ENCODE peak calls at places on chromosome 11, in eight cellular contexts. N is neural progenitor cell, W is lung, L is fibroblast of lung, F is stomach, Y is cardiac muscle cell, Z is adrenal gland, B is foreskin keratinocyte. U is an unnamed sample.

GRCh38 chr11:36577373-36577772 is 9.6 kb downstream of the RAG1 start:
- DNase-seq in Y (no peak), Z (no peak), N (no peak), L (no peak), B (no peak), F (no peak), W (no peak), U (no peak)

GRCh38 chr11:102155676-102156075 is 45.4 kb downstream of the YAP1 start:
- DNase-seq in L (peak; percentile 68), Z (no peak), F (no peak), Y (no peak), B (no peak), W (no peak), N (no peak), U (no peak)

GRCh38 chr11:32068134-32068533 is 22.7 kb upstream of the RCN1 start:
- DNase-seq in Z (no peak), F (no peak), L (no peak), N (no peak), W (no peak), B (no peak), Y (no peak), U (no peak)

GRCh38 chr11:59183768-59184167 is 11.8 kb downstream of the DTX4 start:
- DNase-seq in F (no peak), N (no peak), Z (no peak), Y (no peak), L (peak; percentile 69), W (no peak), B (no peak), U (no peak)

GRCh38 chr11:115599125-115599524 is 94.9 kb upstream of the CADM1 start:
- DNase-seq in L (no peak), Y (no peak), F (no peak), N (no peak), W (no peak), Z (no peak), B (no peak), U (no peak)

GRCh38 chr11:102751673-102752072 is 26.9 kb upstream of the MMP8 start:
- DNase-seq in Y (no peak), N (no peak), L (no peak), W (no peak), Z (no peak), B (no peak), F (no peak), U (no peak)

GRCh38 chr11:85088286-85088685 is 538.9 kb downstream of the DLG2 start:
- DNase-seq in B (peak; percentile 43), W (no peak), F (no peak), Z (no peak), L (peak; percentile 15), Y (no peak), N (no peak), U (no peak)

GRCh38 chr11:24575392-24575791 is 78.5 kb downstream of the LUZP2 start:
- DNase-seq in B (peak; percentile 76), L (peak; percentile 43), N (no peak), F (no peak), W (no peak), Z (no peak), Y (no peak), U (no peak)

GRCh38 chr11:19719960-19720359 is 7.3 kb downstream of the NAV2 start:
- DNase-seq in Z (no peak), W (no peak), L (no peak), F (no peak), Y (no peak), B (no peak), N (no peak), U (no peak)

GRCh38 chr11:16794047-16794818 is 55.8 kb downstream of the C11orf58 start:
- DNase-seq in W (no peak), L (no peak), N (peak; percentile 31), F (no peak), Y (no peak), Z (no peak), B (no peak), U (no peak)

GRCh38 chr11:111347723-111348115 is 31.4 kb downstream of the POU2AF1 start:
- DNase-seq in N (no peak), Z (no peak), B (no peak), Y (no peak), F (no peak), L (no peak), W (no peak), U (no peak)

GRCh38 chr11:117022526-117022925 is 75.7 kb downstream of the SIK3 start:
- DNase-seq in W (no peak), L (no peak), N (no peak), Z (no peak), B (no peak), F (no peak), Y (no peak), U (no peak)

GRCh38 chr11:11403763-11404725 is 51.0 kb upstream of the CSNK2A3 start:
- DNase-seq in F (no peak), B (peak; percentile 33), L (peak; percentile 48), N (peak; percentile 38), W (peak; percentile 60), Z (no peak), Y (no peak), U (no peak)

GRCh38 chr11:10885703-10886363 is 28.0 kb upstream of the ZBED5 start:
- DNase-seq in B (no peak), Y (peak; percentile 52), N (no peak), F (no peak), Z (no peak), W (no peak), L (peak; percentile 91), U (no peak)

GRCh38 chr11:134044514-134045284 is 24.2 kb upstream of the JAM3 start:
- DNase-seq in N (no peak), Y (no peak), B (no peak), L (no peak), F (no peak), Z (no peak), W (no peak), U (no peak)

GRCh38 chr11:90218606-90219005 is 4.2 kb downstream of the CHORDC1 start:
- DNase-seq in B (no peak), Y (peak; percentile 50), F (no peak), L (no peak), N (peak; percentile 55), Z (no peak), W (no peak), U (no peak)

GRCh38 chr11:17673951-17674350 is 45.4 kb upstream of the MYOD1 start:
- DNase-seq in B (peak; percentile 18), N (no peak), L (no peak), Z (no peak), F (no peak), Y (no peak), W (no peak), U (no peak)

GRCh38 chr11:83235825-83236224 is 42.3 kb downstream of the ANKRD42 start:
- DNase-seq in N (no peak), W (no peak), Y (peak; percentile 53), Z (no peak), B (no peak), L (no peak), F (no peak), U (no peak)

GRCh38 chr11:62602141-62603071 is 741 bp upstream of the MTA2 start:
- DNase-seq in W (peak; percentile 77), B (peak; percentile 20), N (peak; percentile 79), F (peak; percentile 65), Z (peak; percentile 84), Y (peak; percentile 72), L (peak; percentile 70), U (no peak)

GRCh38 chr11:94731921-94732601 is 36.1 kb upstream of the AMOTL1 start:
- DNase-seq in B (peak; percentile 93), N (no peak), Z (peak; percentile 64), Y (no peak), W (no peak), L (peak; percentile 49), F (no peak), U (no peak)

GRCh38 chr11:46913484-46913883 is 4.9 kb downstream of the LRP4 start:
- DNase-seq in W (no peak), N (peak; percentile 41), B (no peak), L (no peak), F (no peak), Z (no peak), Y (peak; percentile 51), U (no peak)
- H3K27ac ChIP-seq in W (peak overlapping the region; percentile 31), N (peak overlapping the region; percentile 9), B (no peak overlapping the region), L (no peak overlapping the region), F (no peak overlapping the region), Z (no peak overlapping the region), Y (peak overlapping the region; percentile 82), U (no peak overlapping the region)

GRCh38 chr11:72807021-72807693 is 7.1 kb upstream of the ATG16L2 start:
- DNase-seq in F (no peak), B (no peak), Y (no peak), Z (no peak), N (peak; percentile 0), L (peak; percentile 60), W (no peak), U (no peak)
- H3K27ac ChIP-seq in F (peak overlapping the region; percentile 79), B (no peak overlapping the region), Y (peak overlapping the region; percentile 43), Z (no peak overlapping the region), N (no peak overlapping the region), L (no peak overlapping the region), W (no peak overlapping the region), U (no peak overlapping the region)

GRCh38 chr11:65338680-65339079 is 5.0 kb downstream of the DPF2 start:
- DNase-seq in F (no peak), Z (no peak), L (no peak), W (no peak), Y (no peak), N (no peak), B (no peak), U (no peak)

GRCh38 chr11:65329944-65330403 is 3.7 kb upstream of the DPF2 start:
- DNase-seq in L (peak; percentile 95), F (peak; percentile 95), B (peak; percentile 71), N (peak; percentile 97), Z (peak; percentile 83), Y (peak; percentile 99), W (peak; percentile 89), U (peak; percentile 78)

GRCh38 chr11:65330544-65330943 is 3.1 kb upstream of the DPF2 start:
- DNase-seq in B (no peak), W (no peak), F (no peak), Y (no peak), Z (no peak), N (no peak), L (no peak), U (no peak)

GRCh38 chr11:65329503-65329902 is 4.1 kb upstream of the DPF2 start:
- DNase-seq in W (no peak), L (no peak), Z (no peak), N (no peak), Y (no peak), B (no peak), F (no peak), U (no peak)

DNA sequence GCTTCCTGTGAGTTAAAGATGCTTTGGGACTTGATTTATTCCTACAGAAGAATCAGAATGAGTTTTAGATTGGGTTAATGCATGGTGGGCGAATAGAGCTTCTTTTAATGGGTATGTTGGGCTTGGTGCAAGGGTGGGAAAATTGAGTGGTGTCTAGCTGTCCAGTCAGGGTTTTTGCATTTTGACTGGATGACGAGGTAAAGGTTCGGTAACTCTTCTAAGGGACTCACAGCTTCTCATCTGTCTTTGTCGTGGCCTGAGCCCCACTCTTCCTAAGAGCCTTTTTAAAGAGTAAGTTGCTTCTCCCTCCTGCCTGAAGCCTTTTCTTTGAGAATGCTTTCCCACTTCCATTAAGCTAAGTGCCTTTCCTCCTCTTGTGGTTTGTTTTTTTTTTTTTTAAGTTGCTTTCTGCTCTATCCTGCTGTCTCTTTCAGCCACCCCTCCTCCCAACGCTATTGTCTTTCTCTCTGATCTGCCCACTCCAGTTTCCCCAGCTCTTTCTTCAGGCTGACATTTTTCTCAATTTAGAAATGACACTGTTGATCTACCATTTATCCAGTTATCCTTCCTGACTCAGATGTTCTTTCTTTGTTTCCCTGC is 1.1 kb downstream of the DPF2 start:
- DNase-seq in B (no peak), W (no peak), Z (no peak), N (peak; percentile 26), F (no peak), Y (no peak), L (no peak), U (no peak)
- H3K27ac ChIP-seq in B (peak overlapping the region; percentile 41), W (no peak overlapping the region), Z (no peak overlapping the region), N (peak overlapping the region; percentile 18), F (peak overlapping the region; percentile 90), Y (peak overlapping the region; percentile 83), L (peak overlapping the region; percentile 91), U (peak overlapping the region; percentile 75)

GRCh38 chr11:123194308-123195181 is 503 bp downstream of the CLMP start:
- DNase-seq in W (no peak), Y (peak; percentile 61), B (no peak), N (peak; percentile 72), Z (no peak), F (no peak), L (peak; percentile 63), U (no peak)
- H3K27ac ChIP-seq in W (no peak overlapping the region), Y (no peak overlapping the region), B (peak overlapping the region; percentile 29), N (no peak overlapping the region), Z (no peak overlapping the region), F (peak overlapping the region; percentile 83), L (peak overlapping the region; percentile 95), U (no peak overlapping the region)

U was measured in CD4-positive, CD25-positive, alpha-beta regulatory T cell.